ENCODE peak calls at places on chromosomes 3 and 15, in six cellular contexts. P, X, S, J, I and Q are unnamed samples.

GRCh38 chr3:4862973-4863372 is 116.3 kb upstream of the BHLHE40 start:
- DNase-seq in I (no peak), P (no peak), S (no peak), J (no peak), X (no peak), Q (no peak)

GRCh38 chr3:49135499-49135898 is 2.6 kb upstream of the LAMB2 start:
- DNase-seq in S (no peak), X (no peak), P (no peak), J (peak; percentile 62), I (no peak), Q (no peak)

GRCh38 chr15:25527118-25527517 is 88.3 kb upstream of the UBE3A start:
- DNase-seq in I (no peak), P (no peak), X (no peak), J (no peak), S (no peak), Q (no peak)

GRCh38 chr15:28112101-28112760 is 13.1 kb upstream of the OCA2 start:
- DNase-seq in J (no peak), S (no peak), P (no peak), X (peak; percentile 55), I (no peak), Q (no peak)

GRCh38 chr3:181730364-181730763 is 18.6 kb downstream of the SOX2 start:
- DNase-seq in I (no peak), J (no peak), P (no peak), X (no peak), S (no peak), Q (no peak)

GRCh38 chr3:184262166-184262926 is 993 bp upstream of the CAMK2N2 start:
- DNase-seq in I (no peak), S (no peak), X (no peak), J (peak; percentile 77), P (no peak), Q (peak; percentile 7)

GRCh38 chr3:178482981-178483380 is 53.3 kb upstream of the KCNMB2 start:
- DNase-seq in X (no peak), J (no peak), P (no peak), I (no peak), S (no peak), Q (no peak)

GRCh38 chr3:36494461-36495109 is 114.3 kb downstream of the STAC start:
- DNase-seq in X (no peak), S (no peak), J (peak; percentile 76), P (no peak), I (peak; percentile 33), Q (peak; percentile 77)

GRCh38 chr3:73601031-73601430 is 23.7 kb downstream of the PDZRN3 start:
- DNase-seq in P (no peak), I (no peak), X (no peak), J (no peak), S (no peak), Q (no peak)

GRCh38 chr15:25694238-25694584 is 168.9 kb downstream of the ATP10A start:
- DNase-seq in P (no peak), I (no peak), S (no peak), J (peak; percentile 67), X (no peak), Q (no peak)

GRCh38 chr3:64627471-64628321 is 60.1 kb downstream of the ADAMTS9 start:
- DNase-seq in I (no peak), X (no peak), P (no peak), S (no peak), J (no peak), Q (peak; percentile 91)

GRCh38 chr15:79539426-79539825 is 107.3 kb downstream of the MINAR1 start:
- DNase-seq in I (no peak), S (no peak), J (no peak), X (no peak), P (no peak), Q (no peak)

GRCh38 chr3:188937389-188937788 is 234.4 kb upstream of the TPRG1 start:
- DNase-seq in S (no peak), P (no peak), I (no peak), X (no peak), J (no peak), Q (no peak)

GRCh38 chr15:99421172-99421656 is 144.6 kb upstream of the MEF2A start:
- DNase-seq in P (no peak), S (peak; percentile 64), J (no peak), I (no peak), X (peak; percentile 45), Q (peak; percentile 71)

GRCh38 chr15:59764775-59765174 is 75.7 kb upstream of the BNIP2 start:
- DNase-seq in J (no peak), I (no peak), P (no peak), X (no peak), S (no peak), Q (no peak)

GRCh38 chr3:99877180-99877579 is 59.5 kb downstream of the CMSS1 start:
- DNase-seq in S (no peak), J (peak; percentile 73), P (no peak), I (no peak), X (no peak), Q (no peak)

GRCh38 chr15:82146990-82147461 is 101.2 kb upstream of the MEX3B start:
- DNase-seq in X (no peak), P (no peak), J (peak; percentile 19), S (no peak), I (peak; percentile 77), Q (peak; percentile 74)

GRCh38 chr15:25742008-25742407 is 121.1 kb downstream of the ATP10A start:
- DNase-seq in S (no peak), X (no peak), J (no peak), P (no peak), I (no peak), Q (no peak)

GRCh38 chr15:67109141-67110034 is 44.0 kb downstream of the SMAD3 start:
- DNase-seq in I (peak; percentile 99), X (no peak), P (no peak), J (peak; percentile 95), S (no peak), Q (peak; percentile 99)

GRCh38 chr3:118987466-118987865 is 47.2 kb downstream of the IGSF11 start:
- DNase-seq in P (peak; percentile 69), I (peak; percentile 44), S (no peak), J (peak; percentile 25), X (no peak), Q (no peak)

GRCh38 chr3:53811143-53811915 is 34.9 kb downstream of the CHDH start:
- DNase-seq in I (no peak), X (no peak), P (no peak), J (no peak), S (no peak), Q (no peak)

GRCh38 chr15:65372787-65373067 is 5.1 kb downstream of the IGDCC3 start:
- DNase-seq in X (no peak), I (no peak), P (no peak), J (no peak), S (no peak), Q (no peak)
- H3K4me3 ChIP-seq in X (no peak overlapping the region), I (no peak overlapping the region), P (no peak overlapping the region), J (no peak overlapping the region), S (no peak overlapping the region), Q (no peak overlapping the region)

GRCh38 chr3:154548341-154548740 is 118.4 kb upstream of the GPR149 start:
- DNase-seq in P (no peak), I (no peak), J (no peak), X (no peak), S (no peak), Q (no peak)

GRCh38 chr3:154549391-154549790 is 119.4 kb upstream of the GPR149 start:
- DNase-seq in I (no peak), J (no peak), X (no peak), S (no peak), P (no peak), Q (no peak)

GRCh38 chr3:154552338-154552737 is 122.3 kb upstream of the GPR149 start:
- DNase-seq in J (no peak), S (no peak), I (no peak), X (no peak), P (no peak), Q (no peak)
- TF ChIP-seq CTCF in J (no peak), S (no peak), I (no peak), X (no peak), P (no peak), Q (no peak)

GRCh38 chr15:33068007-33068441 is 126.5 kb downstream of the FMN1 start:
- DNase-seq in X (no peak), J (peak; percentile 58), P (peak; percentile 90), S (no peak), I (peak; percentile 39), Q (peak; percentile 34)

GRCh38 chr15:33068531-33068990 is 126.0 kb downstream of the FMN1 start:
- DNase-seq in J (no peak), I (peak; percentile 54), P (peak; percentile 87), X (peak; percentile 82), S (no peak), Q (no peak)

GRCh38 chr15:33071451-33071850 is 123.1 kb downstream of the FMN1 start:
- DNase-seq in I (no peak), S (no peak), J (no peak), X (no peak), P (no peak), Q (no peak)

GRCh38 chr15:33067456-33067855 is 127.1 kb downstream of the FMN1 start:
- DNase-seq in I (peak; percentile 83), S (no peak), X (no peak), J (peak; percentile 75), P (no peak), Q (peak; percentile 52)

GRCh38 chr15:33069161-33069560 is 125.4 kb downstream of the FMN1 start:
- DNase-seq in J (no peak), S (no peak), P (no peak), X (no peak), I (no peak), Q (no peak)
- H3K4me3 ChIP-seq in J (no peak overlapping the region), S (no peak overlapping the region), P (no peak overlapping the region), X (no peak overlapping the region), I (no peak overlapping the region), Q (no peak overlapping the region)

GRCh38 chr3:195001961-195002861 is 268.7 kb downstream of the XXYLT1 start:
- DNase-seq in I (peak; percentile 43), J (peak; percentile 72), P (peak; percentile 20), X (peak; percentile 79), S (peak; percentile 71), Q (peak; percentile 55)
- TF ChIP-seq CTCF in I (peak; percentile 69), J (peak; percentile 46), P (peak; percentile 26), X (peak; percentile 75), S (no peak), Q (peak; percentile 66)

DNA sequence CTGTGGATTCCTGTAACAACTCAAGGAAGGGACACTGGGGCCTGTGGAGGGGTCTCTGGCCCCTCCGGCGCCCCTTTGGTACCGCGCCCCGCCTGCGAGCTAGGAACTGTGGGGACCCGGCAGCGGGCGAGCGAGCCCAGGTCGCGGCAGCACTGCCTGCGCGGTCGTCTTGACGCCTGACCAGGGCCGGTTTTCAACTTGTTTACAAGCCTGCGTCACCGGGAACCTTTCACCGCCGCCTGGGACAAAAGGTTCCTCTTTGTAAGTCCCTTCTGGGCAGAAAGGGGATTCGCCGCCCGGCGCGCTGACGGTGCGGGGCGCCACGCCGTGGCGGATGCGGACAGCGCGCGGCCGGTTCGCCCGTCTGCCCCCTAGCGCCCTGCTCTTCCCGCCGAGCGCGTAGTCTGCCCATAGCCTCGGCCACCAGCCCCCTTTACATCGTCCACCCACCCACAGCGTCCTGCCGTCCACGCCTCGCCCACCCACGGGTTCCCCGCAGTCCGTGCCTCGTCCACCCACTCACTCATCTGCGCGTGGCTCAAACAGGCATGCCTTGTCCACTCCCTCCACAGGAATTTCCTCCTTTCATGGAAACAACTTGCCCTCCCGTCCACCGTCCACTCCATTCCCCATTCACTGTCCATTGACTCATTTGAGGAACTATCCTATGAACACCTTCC is 5.5 kb upstream of the CFAP100 start:
- DNase-seq in I (peak; percentile 78), P (peak; percentile 92), J (peak; percentile 98), X (no peak), S (peak; percentile 97), Q (peak; percentile 92)
- H3K4me3 ChIP-seq in I (peak overlapping the region; percentile 33), P (peak overlapping the region; percentile 49), J (peak overlapping the region; percentile 76), X (peak overlapping the region; percentile 15), S (peak overlapping the region; percentile 49), Q (peak overlapping the region; percentile 45)